ENCODE peak calls at places on chromosomes 16 and 17, in seven cellular contexts. V is AG04449; C is NCI-H510A; K is body of pancreas; O is DMS79 treated with DMSO at 0.1 percent for 48 hours; T is effector CD4-positive, alpha-beta T cell; B is KG1. F is an unnamed sample.
A peak's percentile ranks its signal among the peaks of the same experiment; 100 is the strongest.

GRCh38 chr17:69485901-69486643 is 71.6 kb downstream of the MAP2K6 start:
- DNase-seq in V (no peak), C (peak; percentile 57), K (no peak), O (peak; percentile 45), T (no peak), B (no peak), F (no peak)

GRCh38 chr17:47265983-47266541 is 12.4 kb downstream of the ITGB3 start:
- DNase-seq in V (no peak), C (no peak), K (no peak), O (no peak), T (no peak), B (no peak), F (no peak)

GRCh38 chr16:2341456-2342447 is 1.2 kb upstream of the ABCA3 start:
- DNase-seq in V (no peak), C (no peak), K (no peak), O (no peak), T (no peak), B (no peak), F (no peak)

GRCh38 chr16:22813223-22813945 is 578 bp upstream of the HS3ST2 start:
- DNase-seq in V (no peak), C (peak; percentile 21), K (peak; percentile 14), O (no peak), T (no peak), B (peak; percentile 4), F (no peak)

GRCh38 chr17:28743243-28744103 is at the start of gene TRAF4:
- DNase-seq in V (no peak), C (peak; percentile 96), K (peak; percentile 77), O (peak; percentile 58), T (peak; percentile 65), B (peak; percentile 52), F (peak; percentile 73)

GRCh38 chr16:55651841-55652824 is 3.7 kb upstream of the SLC6A2 start:
- DNase-seq in V (no peak), C (no peak), K (no peak), O (no peak), T (no peak), B (no peak), F (no peak)

GRCh38 chr17:64778102-64778366 is 115.9 kb upstream of the SMURF2 start:
- DNase-seq in V (no peak), C (no peak), K (no peak), O (no peak), T (no peak), B (no peak), F (no peak)

GRCh38 chr16:54506691-54507090 is 220.1 kb upstream of the IRX3 start:
- DNase-seq in V (no peak), C (peak; percentile 48), K (no peak), O (peak; percentile 62), T (no peak), B (no peak), F (no peak)

GRCh38 chr17:9386401-9386800 is 189.2 kb downstream of the STX8 start:
- DNase-seq in V (no peak), C (no peak), K (no peak), O (no peak), T (no peak), B (no peak), F (no peak)

GRCh38 chr16:31875112-31875803 is 1.7 kb downstream of the ZNF267 start:
- DNase-seq in V (no peak), C (no peak), K (no peak), O (no peak), T (no peak), B (no peak), F (no peak)

GRCh38 chr16:26983426-26983825 is 83.3 kb upstream of the C16orf82 start:
- DNase-seq in V (no peak), C (no peak), K (no peak), O (no peak), T (no peak), B (no peak), F (no peak)

GRCh38 chr17:7330099-7331015 is 1.2 kb upstream of the NEURL4 start:
- DNase-seq in V (no peak), C (peak; percentile 63), K (peak; percentile 62), O (peak; percentile 82), T (peak; percentile 71), B (no peak), F (peak; percentile 91)

GRCh38 chr16:75229172-75230031 is 10.6 kb downstream of the CTRB1 start:
- DNase-seq in V (no peak), C (no peak), K (peak; percentile 74), O (no peak), T (no peak), B (no peak), F (no peak)

GRCh38 chr17:58447039-58447975 is 30.0 kb upstream of the RNF43 start:
- DNase-seq in V (peak; percentile 24), C (peak; percentile 49), K (peak; percentile 81), O (peak; percentile 15), T (peak; percentile 22), B (peak; percentile 50), F (peak; percentile 26)

GRCh38 chr17:77424585-77425344 is 284.0 kb downstream of the SEC14L1 start:
- DNase-seq in V (peak; percentile 36), C (no peak), K (peak; percentile 72), O (no peak), T (no peak), B (no peak), F (no peak)

GRCh38 chr16:47132310-47132709 is 11.4 kb downstream of the NETO2 start:
- DNase-seq in V (no peak), C (no peak), K (no peak), O (no peak), T (no peak), B (no peak), F (no peak)

GRCh38 chr17:81927653-81928496 is at the start of gene MAFG:
- DNase-seq in V (no peak), C (peak; percentile 90), K (peak; percentile 90), O (peak; percentile 74), T (peak; percentile 87), B (peak; percentile 92), F (peak; percentile 98)

GRCh38 chr17:27985736-27986394 is 56.6 kb upstream of the NLK start:
- DNase-seq in V (no peak), C (no peak), K (no peak), O (no peak), T (no peak), B (no peak), F (no peak)

GRCh38 chr17:47844230-47844629 is 3.2 kb upstream of the SCRN2 start:
- DNase-seq in V (no peak), C (no peak), K (no peak), O (no peak), T (no peak), B (no peak), F (no peak)

GRCh38 chr16:89924298-89924924 is 1.3 kb downstream of the TUBB3 start:
- DNase-seq in V (no peak), C (no peak), K (no peak), O (peak; percentile 17), T (peak; percentile 21), B (no peak), F (no peak)

GRCh38 chr17:5585814-5586558 is 1.7 kb upstream of the NLRP1 start:
- DNase-seq in V (no peak), C (no peak), K (no peak), O (peak; percentile 59), T (no peak), B (no peak), F (no peak)

GRCh38 chr16:65180986-65181710 is 59.3 kb upstream of the CDH11 start:
- DNase-seq in V (no peak), C (no peak), K (no peak), O (no peak), T (no peak), B (no peak), F (no peak)

GRCh38 chr16:66587881-66588600 is 8.8 kb downstream of the CMTM2 start:
- DNase-seq in V (no peak), C (no peak), K (no peak), O (no peak), T (no peak), B (no peak), F (no peak)

GRCh38 chr16:84885024-84885910 is 65.5 kb downstream of the CRISPLD2 start:
- DNase-seq in V (no peak), C (no peak), K (no peak), O (no peak), T (no peak), B (no peak), F (no peak)

GRCh38 chr16:30697264-30698138 is 1.5 kb upstream of the SRCAP start:
- DNase-seq in V (no peak), C (peak; percentile 98), K (no peak), O (peak; percentile 97), T (no peak), B (no peak), F (peak; percentile 79)

GRCh38 chr16:24041834-24042631 is 206.2 kb downstream of the PRKCB start:
- DNase-seq in V (no peak), C (peak; percentile 2), K (peak; percentile 68), O (peak; percentile 21), T (peak; percentile 71), B (peak; percentile 46), F (peak; percentile 43)

GRCh38 chr17:42675984-42676423 is 790 bp downstream of the PLEKHH3 start:
- DNase-seq in V (no peak), C (no peak), K (peak; percentile 71), O (peak; percentile 45), T (no peak), B (no peak), F (no peak)

GRCh38 chr16:22397459-22397858 is 23.0 kb upstream of the CDR2 start:
- DNase-seq in V (peak; percentile 98), C (no peak), K (no peak), O (no peak), T (no peak), B (no peak), F (no peak)

GRCh38 chr17:42679492-42680330 is 1.9 kb downstream of the CCR10 start:
- DNase-seq in V (no peak), C (peak; percentile 83), K (peak; percentile 85), O (peak; percentile 76), T (peak; percentile 57), B (peak; percentile 38), F (no peak)

GRCh38 chr16:23362460-23363317 is 60.6 kb downstream of the SCNN1B start:
- DNase-seq in V (no peak), C (peak; percentile 78), K (peak; percentile 69), O (peak; percentile 66), T (no peak), B (no peak), F (no peak)

GRCh38 chr16:68093816-68094613 is 8.8 kb downstream of the NFATC3 start:
- DNase-seq in V (no peak), C (no peak), K (no peak), O (no peak), T (no peak), B (no peak), F (no peak)

GRCh38 chr17:40371261-40371929 is 6.9 kb upstream of the GJD3 start:
- DNase-seq in V (no peak), C (no peak), K (no peak), O (no peak), T (no peak), B (no peak), F (peak; percentile 27)

GRCh38 chr17:41354538-41354937 is 3.9 kb upstream of the KRT33A start:
- DNase-seq in V (no peak), C (no peak), K (no peak), O (no peak), T (no peak), B (no peak), F (no peak)

GRCh38 chr16:88783391-88784073 is 1.5 kb downstream of the PIEZO1 start:
- DNase-seq in V (no peak), C (no peak), K (no peak), O (no peak), T (no peak), B (no peak), F (no peak)

GRCh38 chr17:80036715-80037477 is 454 bp downstream of the CCDC40 start:
- DNase-seq in V (no peak), C (peak; percentile 32), K (no peak), O (peak; percentile 37), T (peak; percentile 9), B (peak; percentile 9), F (no peak)

GRCh38 chr16:12324152-12324551 is 347.6 kb downstream of the SNX29 start:
- DNase-seq in V (no peak), C (no peak), K (no peak), O (no peak), T (no peak), B (no peak), F (no peak)